ENCODE peak calls at places on chromosomes 11 and 22, in four cellular contexts. U, T, C and Y are unnamed samples.

GRCh38 chr11:123457187-123457770 is 27.2 kb downstream of the GRAMD1B start:
- DNase-seq in U (peak), T (no peak), C (no peak), Y (no peak)

GRCh38 chr11:47355283-47356128 is 3.0 kb upstream of the MYBPC3 start:
- DNase-seq in U (peak), T (peak), C (no peak), Y (no peak)

GRCh38 chr11:118401880-118402590 is 629 bp downstream of the ATP5MG start:
- DNase-seq in U (peak), T (no peak), C (no peak), Y (no peak)

GRCh38 chr22:24432059-24432853 is 4.9 kb downstream of the ADORA2A start:
- DNase-seq in U (no peak), T (peak), C (no peak), Y (no peak)

GRCh38 chr22:28951969-28952521 is 68.7 kb downstream of the ZNRF3 start:
- DNase-seq in U (no peak), T (no peak), C (no peak), Y (no peak)

GRCh38 chr11:62005231-62005661 is 37.8 kb upstream of the FTH1 start:
- DNase-seq in U (no peak), T (no peak), C (no peak), Y (no peak)

GRCh38 chr11:1460396-1460795 is 26.2 kb downstream of the MOB2 start:
- DNase-seq in U (no peak), T (no peak), C (no peak), Y (no peak)

GRCh38 chr22:44526431-44527115 is 28.5 kb upstream of the RTL6 start:
- DNase-seq in U (no peak), T (no peak), C (no peak), Y (no peak)

GRCh38 chr11:39365809-39366436 is 2093.5 kb downstream of the LRRC4C start:
- DNase-seq in U (no peak), T (no peak), C (no peak), Y (no peak)

GRCh38 chr11:79312591-79313267 is 128.1 kb downstream of the TENM4 start:
- DNase-seq in U (no peak), T (no peak), C (no peak), Y (no peak)

GRCh38 chr11:132780051-132780450 is 752.2 kb downstream of the OPCML start:
- DNase-seq in U (no peak), T (no peak), C (no peak), Y (no peak)

GRCh38 chr11:69010964-69011623 is 2.0 kb downstream of the MRGPRF start:
- DNase-seq in U (peak), T (peak), C (no peak), Y (peak)

GRCh38 chr22:20248461-20248959 is 19.6 kb downstream of the RTN4R start:
- DNase-seq in U (no peak), T (no peak), C (no peak), Y (no peak)

GRCh38 chr22:41217553-41218157 is 12.5 kb downstream of the L3MBTL2 start:
- DNase-seq in U (peak), T (no peak), C (no peak), Y (peak)

GRCh38 chr11:118643142-118643994 is 36.0 kb downstream of the PHLDB1 start:
- DNase-seq in U (no peak), T (peak), C (no peak), Y (no peak)

GRCh38 chr11:118841469-118842222 is 42.0 kb upstream of the CXCR5 start:
- DNase-seq in U (no peak), T (no peak), C (peak), Y (no peak)

GRCh38 chr11:130671801-130672700 is 223.6 kb downstream of the ADAMTS15 start:
- DNase-seq in U (no peak), T (no peak), C (no peak), Y (no peak)

GRCh38 chr11:69540118-69541000 is 58.9 kb downstream of the LINC01488 start:
- DNase-seq in U (no peak), T (peak), C (no peak), Y (no peak)

GRCh38 chr11:113618360-113618759 is 87.7 kb downstream of the TMPRSS5 start:
- DNase-seq in U (no peak), T (no peak), C (no peak), Y (no peak)

GRCh38 chr11:70703141-70704052 is 305.1 kb downstream of the CTTN start:
- DNase-seq in U (no peak), T (no peak), C (no peak), Y (no peak)

GRCh38 chr11:128324051-128324481 is 263.3 kb downstream of the ETS1 start:
- DNase-seq in U (no peak), T (no peak), C (no peak), Y (no peak)

GRCh38 chr11:47233989-47234668 is 14.5 kb downstream of the ACP2 start:
- DNase-seq in U (peak), T (peak), C (no peak), Y (no peak)

GRCh38 chr11:43447124-43447523 is 88.4 kb downstream of the TTC17 start:
- DNase-seq in U (no peak), T (no peak), C (no peak), Y (no peak)

GRCh38 chr11:45062974-45063635 is 83.3 kb upstream of the PRDM11 start:
- DNase-seq in U (peak), T (no peak), C (no peak), Y (no peak)

GRCh38 chr11:13687271-13687670 is 18.8 kb downstream of the FAR1 start:
- DNase-seq in U (no peak), T (no peak), C (no peak), Y (no peak)

GRCh38 chr11:34259087-34259486 is 98.7 kb downstream of the ABTB2 start:
- DNase-seq in U (no peak), T (no peak), C (no peak), Y (no peak)

GRCh38 chr11:9269492-9270030 is 4.4 kb upstream of the DENND5A start:
- DNase-seq in U (no peak), T (no peak), C (no peak), Y (no peak)

GRCh38 chr11:1921576-1922141 is 2.2 kb downstream of the TNNT3 start:
- DNase-seq in U (no peak), T (no peak), C (no peak), Y (no peak)

GRCh38 chr11:62104816-62105610 is 18.8 kb upstream of the INCENP start:
- DNase-seq in U (no peak), T (peak), C (no peak), Y (no peak)

GRCh38 chr11:43681543-43681942 is 1.0 kb downstream of the HSD17B12 start:
- DNase-seq in U (no peak), T (no peak), C (no peak), Y (no peak)

GRCh38 chr11:72236083-72236697 is 7.8 kb downstream of the PHOX2A start:
- DNase-seq in U (no peak), T (no peak), C (no peak), Y (no peak)
- TF ChIP-seq POLR2AphosphoS5 in U (no peak), T (no peak), C (no peak), Y (no peak)

GRCh38 chr11:26951849-26952515 is 41.9 kb upstream of the FIBIN start:
- DNase-seq in U (no peak), T (no peak), C (no peak), Y (no peak)

GRCh38 chr11:26948881-26949280 is 45.0 kb upstream of the FIBIN start:
- DNase-seq in U (no peak), T (no peak), C (no peak), Y (no peak)

GRCh38 chr11:26950260-26950719 is 43.6 kb upstream of the FIBIN start:
- DNase-seq in U (no peak), T (no peak), C (no peak), Y (no peak)

GRCh38 chr11:26947904-26948639 is 45.8 kb upstream of the FIBIN start:
- DNase-seq in U (no peak), T (no peak), C (no peak), Y (no peak)

DNA sequence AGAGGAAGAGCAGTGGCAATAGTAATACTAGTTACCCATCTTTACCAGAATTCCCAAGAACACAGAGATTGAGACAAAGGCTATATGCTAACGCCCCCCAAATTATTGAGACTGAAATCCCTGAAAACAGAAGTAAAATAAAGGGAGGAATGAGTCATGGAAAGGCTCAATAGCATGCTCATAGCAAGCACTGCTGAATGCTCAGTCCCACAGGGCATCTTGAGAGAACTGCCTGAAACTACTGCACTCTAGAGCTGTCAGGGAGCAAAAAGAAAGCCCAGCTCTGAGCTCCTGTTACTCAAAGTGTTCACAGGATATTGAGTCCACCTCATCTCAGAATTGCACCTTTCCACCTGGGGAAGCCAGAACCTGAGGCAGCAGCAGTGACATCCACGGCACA is 44.1 kb upstream of the FIBIN start:
- DNase-seq in U (no peak), T (no peak), C (no peak), Y (no peak)
- TF ChIP-seq SPI1 in U (no peak), T (no peak), C (no peak), Y (no peak)

GRCh38 chr22:37746366-37747089 is 49.7 kb downstream of the TRIOBP start:
- DNase-seq in U (no peak), T (peak), C (no peak), Y (peak)

GRCh38 chr22:37747090-37747714 is 50.4 kb downstream of the TRIOBP start:
- DNase-seq in U (no peak), T (peak), C (no peak), Y (no peak)

GRCh38 chr22:37747715-37748100 is 50.9 kb downstream of the TRIOBP start:
- DNase-seq in U (no peak), T (no peak), C (no peak), Y (no peak)

GRCh38 chr22:37744589-37744988 is 47.7 kb downstream of the TRIOBP start:
- DNase-seq in U (no peak), T (no peak), C (no peak), Y (no peak)

DNA sequence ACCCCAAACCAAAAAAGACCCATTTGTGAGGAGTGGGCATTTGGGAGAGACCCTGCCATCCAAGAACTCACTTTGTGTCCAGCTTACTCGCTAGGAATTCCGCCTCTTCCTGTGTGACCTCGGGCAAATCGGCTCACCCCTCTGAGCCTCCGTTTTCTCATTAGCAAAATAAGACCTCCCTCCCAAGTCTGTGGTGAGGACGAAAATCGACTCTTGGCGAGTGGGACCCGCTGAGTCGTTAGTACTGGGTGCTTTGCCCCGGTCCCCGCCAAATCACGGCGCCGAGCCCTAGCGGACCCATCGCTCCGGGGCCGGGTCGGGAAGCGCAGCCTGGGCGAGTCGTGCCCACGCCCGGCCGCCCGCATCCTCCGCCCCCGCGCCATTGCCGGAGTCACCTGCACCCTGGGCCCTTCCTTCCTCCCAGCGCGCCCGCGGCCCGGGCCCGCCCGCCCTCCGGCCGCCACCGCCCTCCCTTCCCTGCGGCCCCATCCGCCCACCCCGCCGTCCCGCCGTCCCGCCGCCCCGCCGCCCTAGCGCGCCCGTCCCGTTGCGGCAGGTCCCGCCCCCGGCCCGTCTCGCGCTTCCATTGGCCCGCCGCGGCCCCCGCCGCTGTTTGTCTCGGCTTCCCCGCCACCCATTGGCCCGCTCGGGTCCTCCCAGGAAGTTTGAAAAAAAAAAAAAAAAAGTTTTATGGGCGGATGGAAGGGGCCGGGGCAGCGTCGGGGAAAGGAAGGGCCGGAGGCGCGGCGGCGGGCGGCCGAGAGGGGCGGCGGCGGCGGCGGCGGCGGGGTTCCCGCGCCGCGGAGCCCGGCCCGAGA is 48.9 kb downstream of the TRIOBP start:
- DNase-seq in U (peak), T (peak), C (peak), Y (peak)
- TF ChIP-seq POLR2AphosphoS5 in U (no peak), T (no peak), C (no peak), Y (no peak)

GRCh38 chr11:60937811-60938210 is 13.6 kb downstream of the TMEM132A start:
- DNase-seq in U (no peak), T (no peak), C (no peak), Y (no peak)
- TF ChIP-seq SPI1 in U (no peak), T (no peak), C (no peak), Y (no peak)

DNA sequence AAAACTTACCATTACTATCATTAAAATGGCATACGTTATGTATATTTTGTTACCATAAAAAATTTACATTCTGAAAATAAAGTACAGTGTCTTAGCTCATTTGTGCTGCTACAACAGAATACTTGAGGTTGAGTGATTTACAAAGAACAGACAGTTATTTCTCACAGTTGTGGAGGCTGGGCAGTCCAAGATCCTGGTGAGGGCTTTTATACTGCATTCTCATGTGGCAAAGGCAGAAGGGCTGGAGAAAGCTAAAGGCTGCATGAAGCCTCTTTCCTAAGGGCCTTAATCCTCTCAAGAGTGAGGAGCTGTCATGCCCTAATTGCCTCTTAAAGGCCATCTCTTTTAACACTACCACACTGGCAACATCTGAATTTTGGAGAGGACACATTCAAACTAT is 13.3 kb downstream of the GGTLC2 start:
- DNase-seq in U (no peak), T (no peak), C (no peak), Y (no peak)
- TF ChIP-seq POLR2AphosphoS5 in U (no peak), T (no peak), C (no peak), Y (no peak)